ENCODE peak calls at places on chromosomes 3 and 15, in four cellular contexts. Y is spleen, E is NCI-H526 treated with DMSO at 0.1 percent for 48 hours, R is progenitor cell of endocrine pancreas. X is an unnamed sample.

GRCh38 chr3:49826016-49826415 is 12.3 kb upstream of the UBA7 start:
- DNase-seq in Y (no peak), E (no peak), R (no peak), X (no peak)

GRCh38 chr3:101466465-101467309 is 46.3 kb downstream of the SENP7 start:
- DNase-seq in Y (peak), E (peak), R (peak), X (no peak)

GRCh38 chr3:191393146-191393545 is 62.8 kb upstream of the UTS2B start:
- DNase-seq in Y (no peak), E (no peak), R (no peak), X (no peak)

GRCh38 chr3:138423316-138423715 is 11.1 kb upstream of the ESYT3 start:
- DNase-seq in Y (no peak), E (no peak), R (no peak), X (no peak)

GRCh38 chr15:85620321-85621044 is 174.2 kb downstream of the KLHL25 start:
- DNase-seq in Y (no peak), E (no peak), R (no peak), X (no peak)

GRCh38 chr3:52532517-52532837 is 1.2 kb downstream of the NT5DC2 start:
- DNase-seq in Y (peak), E (no peak), R (no peak), X (peak)

GRCh38 chr3:154023148-154023547 is 98.0 kb upstream of the ARHGEF26 start:
- DNase-seq in Y (no peak), E (no peak), R (no peak), X (no peak)

GRCh38 chr15:50140097-50140496 is 21.1 kb upstream of the ATP8B4 start:
- DNase-seq in Y (no peak), E (no peak), R (no peak), X (no peak)

GRCh38 chr15:50051344-50051743 is 67.7 kb downstream of the ATP8B4 start:
- DNase-seq in Y (no peak), E (no peak), R (no peak), X (no peak)

GRCh38 chr15:58441376-58442070 is 9.7 kb downstream of the LIPC start:
- DNase-seq in Y (no peak), E (no peak), R (no peak), X (no peak)

GRCh38 chr3:142915636-142916035 is 26.8 kb upstream of the PCOLCE2 start:
- DNase-seq in Y (no peak), E (no peak), R (no peak), X (no peak)

GRCh38 chr15:32893412-32893811 is 175.6 kb downstream of the GREM1 start:
- DNase-seq in Y (no peak), E (no peak), R (no peak), X (no peak)

GRCh38 chr3:196517919-196518318 is 2.8 kb upstream of the SMCO1 start:
- DNase-seq in Y (no peak), E (peak), R (no peak), X (no peak)

GRCh38 chr3:146454796-146455195 is 14.6 kb downstream of the PLSCR2 start:
- DNase-seq in Y (no peak), E (no peak), R (no peak), X (no peak)

GRCh38 chr3:133413166-133414020 is 13.5 kb downstream of the BFSP2 start:
- DNase-seq in Y (no peak), E (peak), R (no peak), X (no peak)

GRCh38 chr3:67015702-67016500 is 17.8 kb downstream of the KBTBD8 start:
- DNase-seq in Y (no peak), E (no peak), R (no peak), X (no peak)

GRCh38 chr15:92005154-92005553 is 151.6 kb downstream of the SLCO3A1 start:
- DNase-seq in Y (no peak), E (peak), R (no peak), X (no peak)

GRCh38 chr3:48058089-48058488 is 41.9 kb upstream of the MAP4 start:
- DNase-seq in Y (no peak), E (no peak), R (no peak), X (no peak)

GRCh38 chr15:35309886-35310285 is 224.8 kb upstream of the NANOGP8 start:
- DNase-seq in Y (no peak), E (no peak), R (no peak), X (no peak)

GRCh38 chr3:186536883-186537553 is 7.2 kb downstream of the CRYGS start:
- DNase-seq in Y (no peak), E (no peak), R (no peak), X (no peak)

GRCh38 chr15:58467121-58467721 is 35.4 kb downstream of the LIPC start:
- DNase-seq in Y (no peak), E (peak), R (no peak), X (no peak)

GRCh38 chr3:67593761-67594234 is 60.6 kb downstream of the SUCLG2 start:
- DNase-seq in Y (no peak), E (no peak), R (no peak), X (no peak)

GRCh38 chr3:144643778-144644191 is 672.2 kb downstream of the DIPK2A start:
- DNase-seq in Y (no peak), E (no peak), R (no peak), X (no peak)

GRCh38 chr15:79724312-79724711 is 172.5 kb downstream of the MTHFS start:
- DNase-seq in Y (no peak), E (no peak), R (no peak), X (no peak)

GRCh38 chr3:146218880-146219866 is 31.7 kb downstream of the PLSCR4 start:
- DNase-seq in Y (no peak), E (peak), R (no peak), X (no peak)

GRCh38 chr15:73981761-73982222 is 10.3 kb downstream of the STOML1 start:
- DNase-seq in Y (no peak), E (no peak), R (no peak), X (no peak)

GRCh38 chr15:94584833-94585244 is 353.5 kb downstream of the MCTP2 start:
- DNase-seq in Y (no peak), E (no peak), R (no peak), X (no peak)

GRCh38 chr3:46972396-46972795 is 4.1 kb downstream of the CCDC12 start:
- DNase-seq in Y (peak), E (no peak), R (no peak), X (no peak)

GRCh38 chr3:4720316-4721075 is 227.3 kb downstream of the ITPR1 start:
- DNase-seq in Y (no peak), E (no peak), R (no peak), X (no peak)

GRCh38 chr15:62991698-62992097 is 50.8 kb upstream of the TPM1 start:
- DNase-seq in Y (no peak), E (no peak), R (no peak), X (no peak)

GRCh38 chr15:63827113-63827512 is 6.6 kb downstream of the HERC1 start:
- DNase-seq in Y (no peak), E (no peak), R (no peak), X (no peak)

GRCh38 chr3:189041482-189042090 is 130.2 kb upstream of the TPRG1 start:
- DNase-seq in Y (peak), E (peak), R (no peak), X (no peak)

X was measured in RWPE2.